ENCODE peak calls at places on chromosome 4, in four cellular contexts. N is fibroblast of lung, Q is Caco-2, E is lung. G is an unnamed sample.

GRCh38 chr4:67288964-67289363 is 256.3 kb downstream of the CENPC start:
- DNase-seq in E (no peak), Q (no peak), N (no peak), G (no peak)

GRCh38 chr4:41006141-41006540 is 208.2 kb downstream of the APBB2 start:
- DNase-seq in E (no peak), N (no peak), Q (no peak), G (no peak)

GRCh38 chr4:39636786-39637185 is 1.9 kb downstream of the SMIM14 start:
- DNase-seq in E (no peak), Q (no peak), N (peak; percentile 47), G (no peak)

GRCh38 chr4:168689791-168690190 is 192.9 kb downstream of the PALLD start:
- DNase-seq in E (no peak), Q (no peak), N (no peak), G (no peak)

GRCh38 chr4:146095091-146095690 is 80.3 kb upstream of the LSM6 start:
- DNase-seq in Q (no peak), N (peak; percentile 79), E (peak; percentile 33), G (peak; percentile 21)

GRCh38 chr4:33566649-33567048 is 2677.7 kb downstream of the ARAP2 start:
- DNase-seq in N (no peak), Q (no peak), E (no peak), G (no peak)

GRCh38 chr4:48127882-48128394 is 6.1 kb downstream of the TXK start:
- DNase-seq in E (peak; percentile 45), Q (peak; percentile 88), N (peak; percentile 93), G (peak; percentile 63)

GRCh38 chr4:76950846-76951321 is 1.3 kb downstream of the SEPTIN11 start:
- DNase-seq in E (peak; percentile 29), Q (peak; percentile 46), N (peak; percentile 62), G (peak; percentile 13)

GRCh38 chr4:41346306-41347061 is 89.8 kb downstream of the UCHL1 start:
- DNase-seq in N (no peak), Q (peak; percentile 42), E (no peak), G (no peak)

DNA sequence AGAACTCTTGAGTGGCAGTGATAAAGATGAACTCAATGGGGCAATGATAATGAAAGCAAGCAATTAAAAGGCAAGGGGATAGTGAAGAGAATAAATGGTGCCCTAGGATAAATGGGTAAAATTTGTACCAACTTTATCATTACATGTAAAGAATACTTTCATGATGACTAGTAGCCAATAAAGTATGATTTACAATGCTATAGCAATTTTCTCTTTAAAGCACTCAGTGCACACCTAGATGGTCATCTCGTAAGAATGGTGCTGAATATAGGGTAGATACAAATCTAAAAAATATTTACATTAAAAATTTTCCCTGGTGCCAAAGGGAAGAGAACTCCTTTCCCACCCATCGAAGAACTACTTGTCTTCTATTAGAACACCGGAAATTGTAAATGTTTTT is 651.4 kb downstream of the STPG2 start:
- DNase-seq in Q (no peak), N (no peak), E (no peak), G (no peak)
- H3K9me3 ChIP-seq in Q (no peaks in the 10 kb centered on the region), N (no peaks in the 10 kb centered on the region), E (no peaks in the 10 kb centered on the region), G (no peaks in the 10 kb centered on the region)

GRCh38 chr4:19727141-19727540 is 524.6 kb upstream of the SLIT2 start:
- DNase-seq in N (no peak), Q (no peak), E (no peak), G (no peak)
- H3K9me3 ChIP-seq in N (no peaks in the 10 kb centered on the region), Q (no peaks in the 10 kb centered on the region), E (no peaks in the 10 kb centered on the region), G (no peaks in the 10 kb centered on the region)

DNA sequence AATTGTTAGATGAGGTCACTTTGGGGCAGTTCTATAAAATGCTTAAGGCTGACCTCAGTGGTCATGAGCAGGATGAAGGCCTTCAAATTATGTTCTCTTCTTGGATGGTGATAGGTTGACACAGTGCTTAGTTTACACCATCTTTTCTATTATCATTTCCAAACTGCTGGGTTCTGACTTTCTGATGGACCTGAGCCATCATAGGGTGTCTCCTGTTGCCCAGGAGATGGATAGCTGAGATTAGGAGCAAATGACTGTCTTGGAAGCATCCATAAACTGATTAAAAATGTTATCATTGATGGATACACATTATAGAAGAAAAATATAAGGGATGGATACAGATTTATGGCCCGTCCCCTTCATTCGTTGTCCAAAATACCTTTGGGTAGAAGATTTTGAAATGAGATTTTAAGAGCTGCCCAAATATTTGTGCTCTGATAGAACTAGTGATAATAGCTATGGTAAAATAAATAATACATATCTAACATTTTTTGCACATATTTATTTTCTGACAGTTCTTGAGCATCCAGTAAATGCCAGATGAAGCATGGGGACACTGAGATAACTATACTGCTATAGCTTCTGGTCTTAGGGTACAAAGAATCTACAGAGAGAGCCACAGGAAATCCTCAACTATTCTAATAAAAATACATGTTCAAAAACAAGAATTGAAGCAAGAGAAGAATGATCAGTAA is 839.4 kb upstream of the LCORL start:
- DNase-seq in Q (no peak), N (no peak), E (no peak), G (no peak)
- H3K9me3 ChIP-seq in Q (no peaks in the 10 kb centered on the region), N (no peaks in the 10 kb centered on the region), E (no peaks in the 10 kb centered on the region), G (no peaks in the 10 kb centered on the region)

GRCh38 chr4:124833831-124834505 is 121.4 kb upstream of the ANKRD50 start:
- DNase-seq in N (no peak), E (no peak), Q (no peak), G (no peak)

DNA sequence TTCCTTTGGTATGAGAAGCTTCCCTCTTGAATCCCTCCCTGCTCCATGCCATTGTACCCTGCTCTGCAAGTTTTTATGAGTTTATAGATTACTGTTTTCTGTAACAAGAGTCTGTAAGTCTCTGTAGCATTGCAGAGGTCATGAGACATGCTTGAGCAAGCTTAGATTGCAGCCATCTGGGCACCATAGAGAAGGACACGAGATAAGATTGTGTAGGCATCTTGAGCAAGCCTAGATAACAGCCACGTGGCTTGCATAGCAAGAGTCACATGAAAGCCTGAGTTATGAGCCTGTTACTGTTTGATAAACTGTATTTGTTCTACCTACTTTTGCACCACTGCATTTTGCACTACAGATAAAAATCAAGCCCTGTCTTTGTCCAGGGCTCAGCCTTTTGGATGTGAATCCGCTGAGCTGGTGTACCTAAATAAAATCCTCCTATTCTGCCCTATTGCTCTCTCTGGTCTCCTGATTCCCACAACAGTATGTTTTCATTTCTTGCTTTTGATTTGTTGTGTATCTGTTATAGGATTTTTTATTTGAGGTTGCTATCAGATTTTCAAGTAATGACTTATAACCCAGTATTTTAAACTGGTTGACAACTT is 127.4 kb upstream of the ANKRD50 start:
- DNase-seq in E (no peak), Q (no peak), N (peak; percentile 15), G (no peak)
- H3K9me3 ChIP-seq in E (peaks cover 18% of the 10 kb centered on the region), Q (peaks cover 8% of the 10 kb centered on the region), N (no peaks in the 10 kb centered on the region), G (no peaks in the 10 kb centered on the region)

DNA sequence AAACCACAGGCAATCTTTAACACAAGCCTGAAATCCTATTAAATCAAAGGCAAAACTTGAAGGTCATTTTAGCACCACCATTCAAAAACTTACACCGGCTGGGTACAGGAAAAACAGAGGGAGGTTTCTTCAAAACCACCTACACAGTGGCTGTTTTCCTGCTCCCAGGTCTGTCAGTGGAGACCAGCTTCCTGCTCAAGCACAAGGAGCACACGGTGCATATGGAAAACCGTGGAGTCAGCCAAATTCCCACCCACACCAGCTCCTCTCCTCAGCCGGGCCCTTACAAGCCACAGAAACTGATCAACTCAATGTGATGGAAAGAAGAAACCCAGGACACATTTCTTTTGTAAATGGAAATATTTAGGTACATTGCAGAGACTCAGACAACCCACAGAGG is 14.4 kb upstream of the FAM241A start:
- DNase-seq in Q (no peak), N (peak; percentile 19), E (no peak), G (no peak)
- H3K9me3 ChIP-seq in Q (no peaks in the 10 kb centered on the region), N (no peaks in the 10 kb centered on the region), E (no peaks in the 10 kb centered on the region), G (no peaks in the 10 kb centered on the region)

GRCh38 chr4:139317635-139318034 is 15.4 kb upstream of the NDUFC1 start:
- DNase-seq in Q (no peak), E (no peak), N (no peak), G (no peak)
- H3K9me3 ChIP-seq in Q (no peaks in the 10 kb centered on the region), E (no peaks in the 10 kb centered on the region), N (no peaks in the 10 kb centered on the region), G (no peaks in the 10 kb centered on the region)

GRCh38 chr4:19999775-20000414 is 251.8 kb upstream of the SLIT2 start:
- DNase-seq in E (no peak), N (no peak), Q (no peak), G (no peak)

DNA sequence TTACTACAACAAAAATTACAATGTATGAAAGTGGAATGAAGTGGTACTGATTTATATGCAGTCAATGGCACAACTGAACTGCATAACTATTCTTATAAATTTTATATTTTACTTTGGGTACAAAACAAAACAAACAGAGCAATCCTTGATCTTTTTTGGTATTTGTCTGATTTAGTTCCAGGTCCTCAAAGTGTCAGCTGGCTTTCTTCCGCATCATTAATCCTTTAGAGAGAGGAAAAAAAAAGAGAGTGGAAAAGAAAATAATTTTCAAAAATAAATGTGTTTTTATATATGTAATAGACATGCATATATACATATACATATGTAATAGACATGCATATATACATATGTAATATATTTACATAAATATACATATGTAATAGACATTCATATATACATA is 252.4 kb upstream of the SLIT2 start:
- DNase-seq in Q (no peak), N (no peak), E (no peak), G (no peak)
- H3K9me3 ChIP-seq in Q (no peaks in the 10 kb centered on the region), N (no peaks in the 10 kb centered on the region), E (no peaks in the 10 kb centered on the region), G (no peaks in the 10 kb centered on the region)

DNA sequence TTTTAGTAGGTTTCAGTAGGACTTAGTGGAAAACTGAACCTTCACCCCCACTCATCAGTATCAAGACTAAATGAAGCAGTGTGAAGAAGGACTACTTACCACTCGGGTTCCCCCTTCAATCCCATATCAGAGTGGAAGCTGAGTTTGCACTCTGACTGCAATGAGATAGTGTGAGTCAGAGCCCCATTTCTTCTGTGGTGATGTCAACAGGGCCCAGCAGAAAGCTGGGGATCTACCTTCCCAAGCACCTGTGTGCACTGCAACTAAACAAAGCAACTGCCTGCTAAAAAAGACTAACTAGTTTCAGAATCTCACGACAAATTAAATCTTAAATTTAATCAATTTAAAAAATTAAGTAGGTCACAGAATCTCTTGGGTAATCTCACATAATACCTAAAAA is 1837.0 kb upstream of the PCDH7 start:
- DNase-seq in N (no peak), E (no peak), Q (no peak), G (no peak)
- H3K9me3 ChIP-seq in N (no peaks in the 10 kb centered on the region), E (no peaks in the 10 kb centered on the region), Q (no peaks in the 10 kb centered on the region), G (no peaks in the 10 kb centered on the region)

GRCh38 chr4:337932-338758 is 531 bp downstream of the ZNF141 start:
- DNase-seq in Q (no peak), N (peak; percentile 40), E (peak; percentile 49), G (peak; percentile 42)
- H3K9me3 ChIP-seq in Q (peaks cover 14% of the 10 kb centered on the region), N (no peaks in the 10 kb centered on the region), E (no peaks in the 10 kb centered on the region), G (no peaks in the 10 kb centered on the region)

GRCh38 chr4:1340181-1340747 is 6.7 kb upstream of the UVSSA start:
- DNase-seq in E (no peak), N (no peak), Q (no peak), G (no peak)
- H3K9me3 ChIP-seq in E (no peaks in the 10 kb centered on the region), N (no peaks in the 10 kb centered on the region), Q (no peaks in the 10 kb centered on the region), G (no peaks in the 10 kb centered on the region)